ENCODE peak calls at places on chromosome 9, in nine cellular contexts. E, J, T, U, N, K, P, A and I are unnamed samples.

GRCh38 chr9:224540-225520 is 10.2 kb downstream of the DOCK8 start:
- DNase-seq in E (no peak), J (no peak), T (no peak), U (peak), N (no peak), K (peak), P (no peak), A (no peak), I (peak)

GRCh38 chr9:77829440-77829839 is 181.3 kb upstream of the GNA14 start:
- DNase-seq in E (no peak), J (no peak), T (no peak), U (no peak), N (no peak), K (no peak), P (no peak), A (no peak), I (no peak)

GRCh38 chr9:106753155-106753671 is 109.8 kb upstream of the ZNF462 start:
- DNase-seq in E (no peak), J (no peak), T (no peak), U (peak), N (no peak), K (no peak), P (no peak), A (no peak), I (no peak)

GRCh38 chr9:101668466-101668865 is 70.0 kb downstream of the GRIN3A start:
- DNase-seq in E (no peak), J (no peak), T (no peak), U (no peak), N (no peak), K (no peak), P (no peak), A (no peak), I (no peak)

GRCh38 chr9:98864257-98865180 is 57.0 kb downstream of the GALNT12 start:
- DNase-seq in E (peak), J (no peak), T (peak), U (no peak), N (no peak), K (no peak), P (no peak), A (no peak), I (no peak)

GRCh38 chr9:106859957-106860715 is 2.8 kb upstream of the ZNF462 start:
- DNase-seq in E (peak), J (no peak), T (peak), U (no peak), N (peak), K (peak), P (peak), A (no peak), I (peak)

GRCh38 chr9:79900754-79901153 is 329.0 kb downstream of the TLE4 start:
- DNase-seq in E (no peak), J (no peak), T (no peak), U (no peak), N (no peak), K (no peak), P (no peak), A (no peak), I (no peak)

GRCh38 chr9:137276757-137277328 is 683 bp upstream of the TOR4A start:
- DNase-seq in E (peak), J (no peak), T (peak), U (peak), N (peak), K (peak), P (no peak), A (no peak), I (no peak)

GRCh38 chr9:36566813-36567217 is 5.9 kb upstream of the MELK start:
- DNase-seq in E (peak), J (no peak), T (no peak), U (no peak), N (no peak), K (peak), P (no peak), A (peak), I (peak)

GRCh38 chr9:22079873-22080341 is 70.8 kb upstream of the CDKN2B start:
- DNase-seq in E (no peak), J (peak), T (no peak), U (peak), N (no peak), K (no peak), P (no peak), A (no peak), I (peak)

GRCh38 chr9:99326112-99326916 is 104.2 kb downstream of the SEC61B start:
- DNase-seq in E (no peak), J (no peak), T (no peak), U (no peak), N (no peak), K (peak), P (no peak), A (no peak), I (no peak)

GRCh38 chr9:79812507-79813261 is 240.9 kb downstream of the TLE4 start:
- DNase-seq in E (no peak), J (no peak), T (no peak), U (peak), N (no peak), K (no peak), P (no peak), A (no peak), I (no peak)

GRCh38 chr9:108056805-108057386 is 567.3 kb upstream of the KLF4 start:
- DNase-seq in E (no peak), J (peak), T (no peak), U (no peak), N (no peak), K (peak), P (no peak), A (peak), I (peak)

GRCh38 chr9:94085062-94085639 is 887 bp downstream of the PTPDC1 start:
- DNase-seq in E (no peak), J (peak), T (no peak), U (no peak), N (no peak), K (no peak), P (no peak), A (peak), I (no peak)

GRCh38 chr9:35952526-35953191 is 5.3 kb downstream of the OR2S2 start:
- DNase-seq in E (no peak), J (no peak), T (no peak), U (no peak), N (no peak), K (no peak), P (no peak), A (no peak), I (no peak)

GRCh38 chr9:137318976-137319375 is 16.9 kb upstream of the NRARP start:
- DNase-seq in E (no peak), J (no peak), T (peak), U (no peak), N (peak), K (peak), P (no peak), A (peak), I (no peak)

GRCh38 chr9:124290053-124290581 is 32.4 kb downstream of the NEK6 start:
- DNase-seq in E (no peak), J (no peak), T (no peak), U (peak), N (no peak), K (no peak), P (no peak), A (no peak), I (no peak)

GRCh38 chr9:116074658-116075057 is 78.9 kb upstream of the PAPPA start:
- DNase-seq in E (no peak), J (no peak), T (no peak), U (no peak), N (no peak), K (no peak), P (no peak), A (no peak), I (peak)

GRCh38 chr9:77546391-77546790 is 101.7 kb downstream of the GNA14 start:
- DNase-seq in E (no peak), J (no peak), T (no peak), U (no peak), N (no peak), K (no peak), P (no peak), A (peak), I (no peak)

GRCh38 chr9:36891341-36891811 is 142.7 kb downstream of the PAX5 start:
- DNase-seq in E (no peak), J (no peak), T (no peak), U (no peak), N (no peak), K (no peak), P (no peak), A (no peak), I (no peak)

GRCh38 chr9:9299134-9299533 is 1313.7 kb downstream of the PTPRD start:
- DNase-seq in E (no peak), J (no peak), T (no peak), U (no peak), N (no peak), K (no peak), P (no peak), A (no peak), I (no peak)

GRCh38 chr9:89482056-89482784 is 15.7 kb downstream of the SEMA4D start:
- DNase-seq in E (no peak), J (no peak), T (no peak), U (no peak), N (no peak), K (no peak), P (no peak), A (no peak), I (no peak)
- TF ChIP-seq CTCF in E (no peak), J (no peak), T (no peak), U (no peak), N (no peak), K (no peak), P (no peak), A (no peak), I (no peak)

DNA sequence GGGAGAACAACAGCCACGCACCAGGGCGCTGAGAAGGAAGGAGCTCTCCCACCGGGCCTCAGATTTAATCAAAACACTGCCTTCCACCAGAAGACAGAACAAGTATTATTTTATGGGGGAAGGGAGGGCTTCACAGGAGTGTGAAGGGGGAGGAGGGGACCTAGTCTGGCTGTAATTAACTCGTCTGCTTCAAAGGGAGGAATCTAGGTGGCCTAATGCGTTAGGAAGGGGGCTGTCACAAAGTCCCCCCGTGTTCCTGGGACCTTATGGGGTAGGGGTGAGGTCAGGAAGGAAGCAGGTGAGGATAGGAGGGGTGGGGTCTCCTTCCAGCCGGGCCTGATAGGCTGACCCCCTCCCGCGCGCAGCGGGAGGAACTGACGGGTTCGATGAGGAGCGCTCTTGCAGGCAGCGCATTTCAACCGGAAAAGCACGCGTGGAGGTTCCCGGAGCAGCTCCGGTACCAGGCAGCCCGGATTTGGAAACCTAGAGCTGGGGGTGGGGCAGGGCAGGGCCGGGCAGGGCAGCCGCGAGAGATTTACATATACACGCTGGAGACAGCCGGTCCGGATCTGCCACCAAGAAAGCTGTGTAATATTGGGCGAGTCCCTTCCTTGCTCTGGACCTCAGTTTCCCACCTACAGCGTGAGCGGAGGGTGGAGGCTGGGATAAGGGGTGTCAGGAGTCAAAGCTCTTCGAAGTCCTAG is 2.0 kb downstream of the SHB start:
- DNase-seq in E (peak), J (no peak), T (peak), U (peak), N (peak), K (no peak), P (no peak), A (no peak), I (no peak)
- TF ChIP-seq CTCF in E (no peak), J (no peak), T (no peak), U (no peak), N (no peak), K (no peak), P (no peak), A (no peak), I (no peak)

GRCh38 chr9:128020692-128021091 is 39.9 kb upstream of the EEIG1 start:
- DNase-seq in E (no peak), J (no peak), T (no peak), U (no peak), N (no peak), K (no peak), P (no peak), A (no peak), I (peak)
- TF ChIP-seq CTCF in E (no peak), J (peak), T (no peak), U (peak), N (peak), K (no peak), P (peak), A (peak), I (peak)

GRCh38 chr9:15423328-15423985 is 781 bp downstream of the SNAPC3 start:
- DNase-seq in E (no peak), J (no peak), T (no peak), U (peak), N (no peak), K (peak), P (no peak), A (peak), I (peak)
- TF ChIP-seq CTCF in E (no peak), J (peak), T (no peak), U (no peak), N (no peak), K (no peak), P (no peak), A (peak), I (peak)

DNA sequence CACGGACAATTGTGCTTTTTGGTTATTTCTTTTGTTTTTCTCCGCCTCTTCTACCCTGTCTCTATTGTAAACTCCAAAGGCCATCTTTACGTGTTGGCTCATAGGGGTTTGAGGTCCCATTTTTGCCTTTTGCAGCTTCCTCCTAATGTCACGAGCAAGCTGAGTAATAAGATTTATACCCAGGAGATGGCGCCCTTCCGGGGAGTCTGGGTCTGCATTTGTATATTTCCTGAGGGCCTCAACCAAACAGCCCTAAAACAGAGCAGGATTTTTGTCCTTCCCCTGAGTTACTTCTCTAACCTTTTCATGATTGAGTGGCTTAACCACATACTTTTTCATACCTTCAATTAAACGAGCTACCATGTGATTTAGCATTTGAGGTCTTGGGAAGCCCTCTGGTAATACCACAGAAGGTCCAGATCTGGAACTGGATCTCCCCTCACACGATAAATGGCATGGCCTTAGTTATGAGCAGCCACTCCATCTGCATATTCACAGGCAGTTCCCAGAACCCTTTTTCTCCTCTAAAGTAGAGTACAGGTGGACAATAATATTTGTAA is 11.2 kb upstream of the CFAP95 start:
- DNase-seq in E (no peak), J (no peak), T (no peak), U (peak), N (no peak), K (no peak), P (no peak), A (no peak), I (no peak)
- TF ChIP-seq CTCF in E (no peak), J (peak), T (no peak), U (peak), N (no peak), K (no peak), P (peak), A (peak), I (peak)

GRCh38 chr9:33946779-33947535 is 101.7 kb downstream of the UBAP2 start:
- DNase-seq in E (no peak), J (peak), T (no peak), U (no peak), N (no peak), K (peak), P (no peak), A (peak), I (peak)

GRCh38 chr9:33939924-33940874 is 108.5 kb downstream of the UBAP2 start:
- DNase-seq in E (no peak), J (no peak), T (no peak), U (no peak), N (no peak), K (peak), P (no peak), A (no peak), I (no peak)

GRCh38 chr9:33943389-33943788 is 105.3 kb downstream of the UBAP2 start:
- DNase-seq in E (no peak), J (no peak), T (no peak), U (no peak), N (no peak), K (no peak), P (no peak), A (no peak), I (no peak)

DNA sequence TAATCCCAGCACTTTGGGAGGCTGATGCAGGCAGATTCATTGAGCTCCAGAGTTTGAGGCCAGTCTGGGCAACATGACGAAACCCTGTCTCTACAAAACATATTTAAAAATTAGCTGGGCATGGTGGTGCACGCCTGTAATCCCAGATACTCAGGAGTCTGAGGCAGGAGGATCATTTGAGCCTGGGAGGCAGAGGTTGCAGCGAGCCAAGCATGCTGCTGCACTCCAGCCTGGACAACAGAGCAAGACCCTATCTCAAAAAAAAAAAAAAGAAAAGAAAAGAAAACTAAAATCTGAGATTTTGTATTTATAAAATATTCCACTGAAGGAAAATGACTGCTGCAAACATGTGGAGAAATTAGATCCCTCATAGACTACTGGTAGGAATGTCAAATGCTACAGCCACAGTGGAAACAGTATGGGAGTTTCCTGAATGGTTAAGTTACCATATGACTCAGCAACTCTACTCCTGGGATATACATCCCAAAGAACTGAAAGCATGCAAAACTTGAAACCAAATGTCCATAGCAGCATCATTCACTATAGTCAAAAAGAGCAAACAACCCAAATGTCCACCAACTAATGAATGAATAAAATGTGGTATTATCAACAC is 106.1 kb downstream of the UBAP2 start:
- DNase-seq in E (no peak), J (peak), T (no peak), U (no peak), N (no peak), K (peak), P (no peak), A (peak), I (peak)
- TF ChIP-seq CTCF in E (peak), J (peak), T (no peak), U (no peak), N (no peak), K (peak), P (no peak), A (peak), I (peak)

GRCh38 chr9:95736370-95736769 is 139.1 kb upstream of the ERCC6L2 start:
- DNase-seq in E (no peak), J (no peak), T (no peak), U (no peak), N (no peak), K (peak), P (no peak), A (no peak), I (no peak)
- TF ChIP-seq CTCF in E (no peak), J (peak), T (no peak), U (peak), N (no peak), K (peak), P (peak), A (peak), I (peak)

GRCh38 chr9:133788819-133789733 is 50.9 kb upstream of the SARDH start:
- DNase-seq in E (no peak), J (no peak), T (peak), U (no peak), N (peak), K (no peak), P (no peak), A (no peak), I (no peak)
- TF ChIP-seq CTCF in E (no peak), J (no peak), T (no peak), U (no peak), N (no peak), K (no peak), P (no peak), A (no peak), I (no peak)

GRCh38 chr9:109320734-109321448 is at the start of gene EPB41L4B:
- DNase-seq in E (peak), J (no peak), T (peak), U (peak), N (peak), K (peak), P (peak), A (peak), I (peak)
- TF ChIP-seq CTCF in E (peak), J (peak), T (peak), U (peak), N (peak), K (peak), P (peak), A (peak), I (peak)